ENCODE peak calls at places on chromosome 19, in eight cellular contexts. One of them, this sample, is unnamed.

GRCh38 chr19:12801466-12802266 is at the start of the genes PRDX2 and THSD8:
- DNase-seq in cardiac muscle cell: peak
- DNase-seq in thoracic aorta: no peak
- DNase-seq in transverse colon: peak
- DNase-seq in heart right ventricle: peak
- DNase-seq in left ventricle myocardium inferior: peak
- DNase-seq in Peyer's patch: peak
- DNase-seq in left lung: peak
- DNase-seq in this sample: peak

GRCh38 chr19:55446060-55446459 is 3.0 kb upstream of the SHISA7 start:
- DNase-seq in cardiac muscle cell: no peak
- DNase-seq in thoracic aorta: no peak
- DNase-seq in transverse colon: no peak
- DNase-seq in heart right ventricle: no peak
- DNase-seq in left ventricle myocardium inferior: no peak
- DNase-seq in Peyer's patch: no peak
- DNase-seq in left lung: no peak
- DNase-seq in this sample: no peak

GRCh38 chr19:2495130-2495641 is 19.3 kb downstream of the GADD45B start:
- DNase-seq in cardiac muscle cell: peak
- DNase-seq in thoracic aorta: peak
- DNase-seq in transverse colon: peak
- DNase-seq in heart right ventricle: peak
- DNase-seq in left ventricle myocardium inferior: peak
- DNase-seq in Peyer's patch: no peak
- DNase-seq in left lung: peak
- DNase-seq in this sample: peak

GRCh38 chr19:2720777-2721569 is at the start of gene DIRAS1:
- DNase-seq in cardiac muscle cell: peak
- DNase-seq in thoracic aorta: no peak
- DNase-seq in transverse colon: no peak
- DNase-seq in heart right ventricle: peak
- DNase-seq in left ventricle myocardium inferior: no peak
- DNase-seq in Peyer's patch: no peak
- DNase-seq in left lung: no peak
- DNase-seq in this sample: peak

GRCh38 chr19:27776020-27776419 is 1436.9 kb downstream of the UQCRFS1 start:
- DNase-seq in cardiac muscle cell: no peak
- DNase-seq in thoracic aorta: no peak
- DNase-seq in transverse colon: no peak
- DNase-seq in heart right ventricle: no peak
- DNase-seq in left ventricle myocardium inferior: no peak
- DNase-seq in Peyer's patch: no peak
- DNase-seq in left lung: no peak
- DNase-seq in this sample: no peak

GRCh38 chr19:9205506-9206113 is 13.8 kb downstream of the OR7D4 start:
- DNase-seq in cardiac muscle cell: peak
- DNase-seq in thoracic aorta: peak
- DNase-seq in transverse colon: peak
- DNase-seq in heart right ventricle: peak
- DNase-seq in left ventricle myocardium inferior: peak
- DNase-seq in Peyer's patch: peak
- DNase-seq in left lung: peak
- DNase-seq in this sample: peak

GRCh38 chr19:17049711-17050280 is 23.2 kb upstream of the CPAMD8 start:
- DNase-seq in cardiac muscle cell: no peak
- DNase-seq in thoracic aorta: no peak
- DNase-seq in transverse colon: peak
- DNase-seq in heart right ventricle: no peak
- DNase-seq in left ventricle myocardium inferior: no peak
- DNase-seq in Peyer's patch: no peak
- DNase-seq in left lung: peak
- DNase-seq in this sample: no peak

GRCh38 chr19:42606660-42607351 is 12.1 kb upstream of the CEACAM8 start:
- DNase-seq in cardiac muscle cell: peak
- DNase-seq in thoracic aorta: no peak
- DNase-seq in transverse colon: peak
- DNase-seq in heart right ventricle: peak
- DNase-seq in left ventricle myocardium inferior: peak
- DNase-seq in Peyer's patch: peak
- DNase-seq in left lung: peak
- DNase-seq in this sample: peak

GRCh38 chr19:14006085-14006765 is at the start of gene RFX1:
- DNase-seq in cardiac muscle cell: peak
- DNase-seq in thoracic aorta: peak
- DNase-seq in transverse colon: peak
- DNase-seq in heart right ventricle: peak
- DNase-seq in left ventricle myocardium inferior: peak
- DNase-seq in Peyer's patch: peak
- DNase-seq in left lung: peak
- DNase-seq in this sample: peak

GRCh38 chr19:49212302-49212701 is 54.7 kb downstream of the TRPM4 start:
- DNase-seq in cardiac muscle cell: peak
- DNase-seq in thoracic aorta: no peak
- DNase-seq in transverse colon: no peak
- DNase-seq in heart right ventricle: no peak
- DNase-seq in left ventricle myocardium inferior: no peak
- DNase-seq in Peyer's patch: no peak
- DNase-seq in left lung: no peak
- DNase-seq in this sample: no peak

GRCh38 chr19:40603071-40603718 is 2.0 kb downstream of the LTBP4 start:
- DNase-seq in cardiac muscle cell: peak
- DNase-seq in thoracic aorta: no peak
- DNase-seq in transverse colon: no peak
- DNase-seq in heart right ventricle: no peak
- DNase-seq in left ventricle myocardium inferior: no peak
- DNase-seq in Peyer's patch: no peak
- DNase-seq in left lung: no peak
- DNase-seq in this sample: no peak

GRCh38 chr19:2487780-2488330 is 11.9 kb downstream of the GADD45B start:
- DNase-seq in cardiac muscle cell: no peak
- DNase-seq in thoracic aorta: no peak
- DNase-seq in transverse colon: no peak
- DNase-seq in heart right ventricle: no peak
- DNase-seq in left ventricle myocardium inferior: no peak
- DNase-seq in Peyer's patch: no peak
- DNase-seq in left lung: no peak
- DNase-seq in this sample: peak

GRCh38 chr19:15564534-15565168 is 50.4 kb upstream of the CYP4F8 start:
- DNase-seq in cardiac muscle cell: no peak
- DNase-seq in thoracic aorta: no peak
- DNase-seq in transverse colon: no peak
- DNase-seq in heart right ventricle: no peak
- DNase-seq in left ventricle myocardium inferior: no peak
- DNase-seq in Peyer's patch: no peak
- DNase-seq in left lung: no peak
- DNase-seq in this sample: no peak

GRCh38 chr19:9935409-9936062 is 779 bp downstream of the OLFM2 start:
- DNase-seq in cardiac muscle cell: no peak
- DNase-seq in thoracic aorta: no peak
- DNase-seq in transverse colon: no peak
- DNase-seq in heart right ventricle: no peak
- DNase-seq in left ventricle myocardium inferior: no peak
- DNase-seq in Peyer's patch: no peak
- DNase-seq in left lung: no peak
- DNase-seq in this sample: peak

GRCh38 chr19:53875602-53876340 is 6.2 kb upstream of the PRKCG start:
- DNase-seq in cardiac muscle cell: no peak
- DNase-seq in thoracic aorta: no peak
- DNase-seq in transverse colon: no peak
- DNase-seq in heart right ventricle: no peak
- DNase-seq in left ventricle myocardium inferior: no peak
- DNase-seq in Peyer's patch: no peak
- DNase-seq in left lung: no peak
- DNase-seq in this sample: no peak

GRCh38 chr19:28396259-28396940 is 816.6 kb downstream of the UQCRFS1 start:
- DNase-seq in cardiac muscle cell: peak
- DNase-seq in thoracic aorta: no peak
- DNase-seq in transverse colon: no peak
- DNase-seq in heart right ventricle: no peak
- DNase-seq in left ventricle myocardium inferior: no peak
- DNase-seq in Peyer's patch: no peak
- DNase-seq in left lung: no peak
- DNase-seq in this sample: no peak

DNA sequence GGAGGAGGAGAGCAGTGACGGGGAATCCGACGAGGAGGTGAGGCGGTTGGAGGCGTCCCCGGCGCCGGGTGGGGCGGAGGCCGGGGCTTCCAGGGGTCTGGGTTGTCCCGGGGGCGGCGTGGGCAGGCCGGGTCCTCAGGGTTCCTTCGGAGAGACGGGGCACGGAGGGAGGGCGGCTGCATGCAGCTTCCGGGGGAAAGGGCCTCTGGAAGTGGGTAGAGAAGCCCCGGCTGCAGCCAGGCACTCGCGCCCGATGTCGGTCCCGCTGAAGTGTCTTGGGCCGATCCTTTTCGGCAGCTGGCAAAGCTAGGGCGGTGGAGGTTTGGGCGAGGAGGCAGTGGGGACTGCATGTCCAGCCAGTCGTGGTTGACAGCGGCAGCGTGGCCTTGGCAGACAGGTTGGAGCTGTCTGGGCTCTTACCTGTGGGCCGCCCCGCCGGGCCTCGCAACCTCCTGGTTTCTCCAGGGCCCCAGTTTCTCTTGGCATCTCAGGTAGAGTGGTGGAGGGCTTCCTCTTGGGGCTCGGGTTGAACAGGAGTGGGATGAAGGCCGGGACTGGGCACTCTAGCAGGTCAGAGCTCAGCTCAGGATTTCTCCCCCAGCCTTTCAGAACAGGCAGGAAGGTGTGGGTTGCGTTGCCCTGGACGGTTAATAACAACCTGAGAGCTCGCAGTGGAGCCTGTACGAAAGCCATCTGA is 690 bp downstream of the KMT2B start:
- DNase-seq in cardiac muscle cell: peak
- DNase-seq in thoracic aorta: no peak
- DNase-seq in transverse colon: peak
- DNase-seq in heart right ventricle: peak
- DNase-seq in left ventricle myocardium inferior: peak
- DNase-seq in Peyer's patch: peak
- DNase-seq in left lung: peak
- DNase-seq in this sample: peak
- H3K27ac ChIP-seq in cardiac muscle cell: peak
- H3K27ac ChIP-seq in thoracic aorta: peak
- H3K27ac ChIP-seq in transverse colon: peak
- H3K27ac ChIP-seq in heart right ventricle: peak
- H3K27ac ChIP-seq in left ventricle myocardium inferior: peak
- H3K27ac ChIP-seq in Peyer's patch: peak
- H3K27ac ChIP-seq in left lung: peak
- H3K27ac ChIP-seq in this sample: peak

DNA sequence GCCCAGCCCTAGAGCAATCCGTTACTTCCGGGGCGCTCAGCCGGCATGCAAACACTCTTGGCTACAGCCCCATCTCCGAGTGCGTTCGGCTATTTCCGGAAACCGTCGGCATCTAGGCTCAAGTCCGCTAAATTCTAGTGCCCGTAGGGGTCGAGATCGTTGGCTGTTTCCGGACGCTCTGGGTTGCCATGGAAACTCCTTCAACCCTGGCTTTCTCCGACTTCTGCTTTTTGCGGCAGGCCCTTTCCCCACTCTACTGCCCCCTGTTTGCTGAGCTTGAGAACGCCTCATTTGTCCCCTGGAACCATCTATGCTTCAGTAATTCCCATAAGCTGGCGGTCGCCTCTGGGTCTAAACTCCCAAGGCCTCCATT is 533 bp upstream of the PIK3R2 start:
- DNase-seq in cardiac muscle cell: peak
- DNase-seq in thoracic aorta: peak
- DNase-seq in transverse colon: peak
- DNase-seq in heart right ventricle: peak
- DNase-seq in left ventricle myocardium inferior: peak
- DNase-seq in Peyer's patch: peak
- DNase-seq in left lung: peak
- DNase-seq in this sample: peak
- TF ChIP-seq CTCF in cardiac muscle cell: peak
- TF ChIP-seq CTCF in thoracic aorta: peak
- TF ChIP-seq CTCF in transverse colon: peak
- TF ChIP-seq CTCF in heart right ventricle: peak
- TF ChIP-seq CTCF in left ventricle myocardium inferior: peak
- TF ChIP-seq CTCF in Peyer's patch: peak
- TF ChIP-seq CTCF in left lung: peak
- TF ChIP-seq CTCF in this sample: peak

DNA sequence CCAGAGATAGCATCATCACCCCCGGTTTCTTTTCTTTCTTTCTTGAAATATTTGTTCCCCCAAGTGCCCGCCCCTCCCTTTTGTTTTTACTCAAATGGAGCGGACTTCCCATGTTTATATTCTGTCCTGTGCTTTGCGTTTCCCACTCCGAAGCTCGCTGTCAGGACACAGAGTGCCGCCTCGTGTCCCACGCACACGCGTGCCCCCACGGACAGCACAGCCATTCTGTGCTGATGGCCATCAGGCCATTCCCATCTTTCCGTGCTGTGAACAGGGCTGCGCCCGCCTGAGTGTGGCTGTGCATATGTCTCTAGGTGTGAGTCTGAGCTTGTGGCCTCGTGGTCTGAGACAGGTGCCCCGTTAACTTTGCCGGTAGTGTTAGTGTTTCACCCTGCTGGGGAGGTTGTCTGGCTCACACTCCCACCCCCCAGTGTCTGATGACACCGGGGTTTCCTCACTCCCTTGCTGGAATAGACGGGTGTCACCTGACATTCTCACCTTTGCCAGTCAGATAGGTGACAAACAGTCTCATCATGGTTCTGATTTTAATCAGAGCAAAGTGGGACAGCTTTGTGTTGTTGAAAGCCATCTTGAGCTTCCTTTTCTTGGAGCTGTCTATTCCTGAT is 6.9 kb downstream of the PAK4 start:
- DNase-seq in cardiac muscle cell: no peak
- DNase-seq in thoracic aorta: no peak
- DNase-seq in transverse colon: no peak
- DNase-seq in heart right ventricle: no peak
- DNase-seq in left ventricle myocardium inferior: no peak
- DNase-seq in Peyer's patch: no peak
- DNase-seq in left lung: peak
- DNase-seq in this sample: no peak
- H3K27ac ChIP-seq in cardiac muscle cell: peak
- H3K27ac ChIP-seq in thoracic aorta: no peak
- H3K27ac ChIP-seq in transverse colon: peak
- H3K27ac ChIP-seq in heart right ventricle: no peak
- H3K27ac ChIP-seq in left ventricle myocardium inferior: no peak
- H3K27ac ChIP-seq in Peyer's patch: no peak
- H3K27ac ChIP-seq in left lung: no peak
- H3K27ac ChIP-seq in this sample: peak

DNA sequence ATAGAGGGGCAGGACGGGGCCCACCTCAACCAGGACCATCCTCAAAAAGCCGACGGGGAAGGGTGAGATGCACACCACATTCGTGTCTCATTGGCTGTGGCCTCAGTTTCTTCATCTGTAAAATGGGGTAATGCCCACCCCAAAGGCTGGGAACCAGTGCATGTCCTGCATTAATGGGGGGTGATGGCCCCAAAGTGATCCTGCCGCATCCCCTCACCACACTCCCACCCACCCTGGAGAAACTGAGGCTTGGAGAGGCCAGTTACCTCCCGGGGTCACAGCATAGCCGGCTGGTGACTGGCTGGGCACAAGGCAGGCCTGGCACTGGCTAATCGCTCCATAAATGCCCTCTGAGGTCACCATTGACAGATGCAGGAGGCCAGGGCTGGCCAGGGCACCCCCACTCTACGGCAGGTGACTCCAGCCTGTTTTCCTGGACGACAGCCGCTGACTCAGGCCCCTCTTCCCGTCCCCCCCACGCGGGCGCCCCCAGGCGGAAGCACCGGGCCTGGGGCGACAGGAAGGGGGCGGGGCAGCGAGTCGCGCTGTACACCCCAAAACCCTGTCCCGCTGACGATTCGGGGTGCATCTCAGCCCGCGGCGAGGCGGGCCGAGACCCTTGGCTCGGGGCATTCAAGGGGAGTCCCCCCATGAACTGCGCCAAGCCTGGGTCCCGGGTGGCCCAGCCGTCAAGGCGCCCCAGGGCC is 483 bp upstream of the MIDN start:
- DNase-seq in cardiac muscle cell: no peak
- DNase-seq in thoracic aorta: no peak
- DNase-seq in transverse colon: peak
- DNase-seq in heart right ventricle: peak
- DNase-seq in left ventricle myocardium inferior: peak
- DNase-seq in Peyer's patch: peak
- DNase-seq in left lung: peak
- DNase-seq in this sample: peak
- TF ChIP-seq CTCF in cardiac muscle cell: peak
- TF ChIP-seq CTCF in thoracic aorta: no peak
- TF ChIP-seq CTCF in transverse colon: peak
- TF ChIP-seq CTCF in heart right ventricle: peak
- TF ChIP-seq CTCF in left ventricle myocardium inferior: peak
- TF ChIP-seq CTCF in Peyer's patch: peak
- TF ChIP-seq CTCF in left lung: peak
- TF ChIP-seq CTCF in this sample: no peak

This sample was measured in body of pancreas.